ENCODE peak calls at places on chromosomes 2 and 18, in eight cellular contexts. O is astrocyte of the hippocampus; C is left lobe of liver; B is stimulated activated CD4-positive, alpha-beta T cell treated with anti-CD3 and anti-CD28 coated beads, TNF-alpha, amount 100 ng/mL, for 24 hours; Z is fibroblast of mammary gland; E is stimulated activated CD8-positive, alpha-beta memory T cell treated with anti-CD3 and anti-CD28 coated beads, Interleukin-2, amount 100 ng/mL, for 1 hour; S is AG04449; Q is HEK293T. X is an unnamed sample.

GRCh38 chr2:156845806-156846558 is 409.8 kb downstream of the GPD2 start:
- DNase-seq in Z (no peak), S (no peak), B (no peak), Q (peak; percentile 6), E (no peak), C (no peak), O (peak; percentile 35), X (no peak)

GRCh38 chr2:128396500-128396891 is 77.8 kb upstream of the HS6ST1 start:
- DNase-seq in C (no peak), Z (no peak), O (peak; percentile 31), B (no peak), S (no peak), Q (no peak), E (no peak), X (no peak)

GRCh38 chr2:222076978-222077690 is 221.7 kb downstream of the PAX3 start:
- DNase-seq in S (no peak), O (no peak), Q (no peak), B (no peak), E (no peak), Z (no peak), C (no peak), X (no peak)

GRCh38 chr2:241443486-241444223 is 64.7 kb downstream of the STK25 start:
- DNase-seq in O (peak; percentile 91), S (no peak), C (no peak), E (peak; percentile 80), Z (peak; percentile 67), Q (no peak), B (peak; percentile 93), X (no peak)

GRCh38 chr2:41768301-41768700 is 279.5 kb upstream of the PKDCC start:
- DNase-seq in Z (no peak), C (no peak), E (no peak), S (no peak), B (no peak), Q (no peak), O (no peak), X (no peak)

GRCh38 chr2:241891988-241892298 is 22.4 kb downstream of the RTP5 start:
- DNase-seq in B (no peak), C (no peak), S (no peak), Z (no peak), O (no peak), E (no peak), Q (no peak), X (no peak)

GRCh38 chr2:229273384-229274338 is 2.6 kb upstream of the PID1 start:
- DNase-seq in B (no peak), Q (peak; percentile 66), Z (peak; percentile 88), C (peak; percentile 86), S (no peak), O (peak; percentile 86), E (no peak), X (peak; percentile 69)

GRCh38 chr2:241721852-241722251 is 12.6 kb upstream of the D2HGDH start:
- DNase-seq in Q (no peak), C (no peak), Z (no peak), O (no peak), E (no peak), B (no peak), S (no peak), X (no peak)

GRCh38 chr18:24429188-24429587 is 2.7 kb downstream of the IMPACT start:
- DNase-seq in E (no peak), C (no peak), Q (no peak), S (no peak), Z (no peak), O (no peak), B (no peak), X (no peak)

GRCh38 chr2:25331686-25332365 is 9.9 kb downstream of the DNMT3A start:
- DNase-seq in C (no peak), Z (peak; percentile 29), B (peak; percentile 70), E (no peak), O (no peak), S (no peak), Q (no peak), X (no peak)

GRCh38 chr2:98507461-98507860 is 62.8 kb downstream of the INPP4A start:
- DNase-seq in Z (no peak), B (no peak), C (no peak), E (no peak), Q (no peak), O (no peak), S (no peak), X (no peak)

GRCh38 chr2:96542357-96542977 is 5.9 kb downstream of the ARID5A start:
- DNase-seq in S (no peak), B (no peak), Q (no peak), C (no peak), O (no peak), Z (no peak), E (no peak), X (no peak)

GRCh38 chr2:72828840-72829507 is 3.1 kb upstream of the EXOC6B start:
- DNase-seq in B (no peak), E (no peak), O (no peak), Q (no peak), S (no peak), C (no peak), Z (no peak), X (no peak)

GRCh38 chr18:35611518-35611917 is 30.0 kb downstream of the GALNT1 start:
- DNase-seq in Z (no peak), O (peak; percentile 77), C (no peak), S (no peak), E (no peak), B (no peak), Q (no peak), X (peak; percentile 28)

GRCh38 chr2:14530506-14530905 is 102.0 kb upstream of the LRATD1 start:
- DNase-seq in B (no peak), Q (no peak), Z (peak; percentile 67), C (no peak), O (peak; percentile 26), S (no peak), E (no peak), X (no peak)

GRCh38 chr2:109702250-109702985 is 88.3 kb downstream of the SOWAHC start:
- DNase-seq in O (peak; percentile 83), E (no peak), C (no peak), B (no peak), S (no peak), Q (no peak), Z (peak; percentile 46), X (peak; percentile 60)

GRCh38 chr2:196591621-196592022 is 47.9 kb upstream of the CCDC150 start:
- DNase-seq in C (no peak), S (no peak), Q (no peak), O (no peak), E (no peak), Z (no peak), B (no peak), X (no peak)

GRCh38 chr18:28792404-28793103 is 615.6 kb upstream of the CDH2 start:
- DNase-seq in O (no peak), S (no peak), Q (no peak), Z (no peak), E (no peak), B (no peak), C (no peak), X (no peak)

GRCh38 chr2:237181844-237182243 is 96.2 kb downstream of the COPS8 start:
- DNase-seq in C (no peak), Z (peak; percentile 100), E (no peak), S (peak; percentile 91), B (no peak), Q (no peak), O (peak; percentile 68), X (no peak)

GRCh38 chr2:27086722-27087446 is at the start of gene KHK:
- DNase-seq in B (peak; percentile 27), C (peak; percentile 89), O (peak; percentile 36), Q (peak; percentile 51), S (no peak), E (no peak), Z (no peak), X (no peak)

GRCh38 chr2:240335061-240335460 is 100.4 kb upstream of the GPC1 start:
- DNase-seq in Z (no peak), E (no peak), S (no peak), Q (no peak), C (no peak), B (no peak), O (no peak), X (no peak)

GRCh38 chr2:31413876-31414550 is 529 bp downstream of the XDH start:
- DNase-seq in Z (peak; percentile 28), C (no peak), O (no peak), B (peak; percentile 7), E (no peak), S (no peak), Q (no peak), X (no peak)

GRCh38 chr2:102761763-102762162 is at the start of gene TMEM182:
- DNase-seq in E (no peak), O (no peak), Q (no peak), Z (peak; percentile 22), S (no peak), C (no peak), B (no peak), X (no peak)

GRCh38 chr2:33477473-33478468 is 1.3 kb downstream of the RASGRP3 start:
- DNase-seq in Q (no peak), Z (no peak), O (peak; percentile 22), C (peak; percentile 53), E (no peak), S (no peak), B (peak; percentile 4), X (peak; percentile 84)

X was measured in dermis microvascular lymphatic vessel endothelial cell.